ENCODE peak calls at places on chromosomes 2 and 18, in eight cellular contexts. One of them, this sample, is unnamed.

GRCh38 chr2:26035110-26035728 is 1.3 kb downstream of the RAB10 start:
- DNase-seq in uterus: no peak
- DNase-seq in T-cell: no peak
- DNase-seq in H4: no peak
- DNase-seq in dermis microvascular lymphatic vessel endothelial cell: no peak
- DNase-seq in hypothalamus: peak; percentile 31
- DNase-seq in cardiac septum: no peak
- DNase-seq in breast epithelium: no peak
- DNase-seq in this sample: no peak

GRCh38 chr2:131055169-131056065 is 37.8 kb downstream of the FAM168B start:
- DNase-seq in hypothalamus: peak; percentile 42
- DNase-seq in cardiac septum: no peak
- DNase-seq in uterus: no peak
- DNase-seq in H4: no peak
- DNase-seq in dermis microvascular lymphatic vessel endothelial cell: no peak
- DNase-seq in T-cell: no peak
- DNase-seq in breast epithelium: no peak
- DNase-seq in this sample: no peak

GRCh38 chr2:37472959-37473358 is 128.5 kb downstream of the QPCT start:
- DNase-seq in T-cell: no peak
- DNase-seq in cardiac septum: no peak
- DNase-seq in dermis microvascular lymphatic vessel endothelial cell: no peak
- DNase-seq in H4: peak; percentile 15
- DNase-seq in uterus: no peak
- DNase-seq in hypothalamus: no peak
- DNase-seq in breast epithelium: peak; percentile 29
- DNase-seq in this sample: no peak

GRCh38 chr2:9739508-9739907 is 103.8 kb upstream of the TAF1B start:
- DNase-seq in hypothalamus: no peak
- DNase-seq in H4: no peak
- DNase-seq in T-cell: peak; percentile 55
- DNase-seq in uterus: peak; percentile 52
- DNase-seq in cardiac septum: peak; percentile 89
- DNase-seq in breast epithelium: no peak
- DNase-seq in dermis microvascular lymphatic vessel endothelial cell: no peak
- DNase-seq in this sample: no peak

GRCh38 chr2:233466991-233467603 is 99.5 kb downstream of the USP40 start:
- DNase-seq in dermis microvascular lymphatic vessel endothelial cell: no peak
- DNase-seq in cardiac septum: no peak
- DNase-seq in hypothalamus: peak; percentile 37
- DNase-seq in breast epithelium: no peak
- DNase-seq in T-cell: no peak
- DNase-seq in H4: no peak
- DNase-seq in uterus: no peak
- DNase-seq in this sample: peak; percentile 5

GRCh38 chr18:36493349-36494281 is 196.1 kb downstream of the FHOD3 start:
- DNase-seq in breast epithelium: no peak
- DNase-seq in cardiac septum: no peak
- DNase-seq in T-cell: no peak
- DNase-seq in dermis microvascular lymphatic vessel endothelial cell: no peak
- DNase-seq in hypothalamus: no peak
- DNase-seq in uterus: no peak
- DNase-seq in H4: no peak
- DNase-seq in this sample: no peak

GRCh38 chr2:235896061-235896460 is 272.1 kb downstream of the GBX2 start:
- DNase-seq in cardiac septum: no peak
- DNase-seq in dermis microvascular lymphatic vessel endothelial cell: no peak
- DNase-seq in breast epithelium: no peak
- DNase-seq in T-cell: no peak
- DNase-seq in H4: no peak
- DNase-seq in hypothalamus: no peak
- DNase-seq in uterus: no peak
- DNase-seq in this sample: no peak

GRCh38 chr18:21289843-21290242 is 47.8 kb downstream of the GREB1L start:
- DNase-seq in cardiac septum: no peak
- DNase-seq in hypothalamus: no peak
- DNase-seq in dermis microvascular lymphatic vessel endothelial cell: no peak
- DNase-seq in breast epithelium: no peak
- DNase-seq in T-cell: no peak
- DNase-seq in uterus: no peak
- DNase-seq in H4: no peak
- DNase-seq in this sample: no peak

GRCh38 chr2:60413819-60414178 is 139.7 kb downstream of the BCL11A start:
- DNase-seq in H4: no peak
- DNase-seq in dermis microvascular lymphatic vessel endothelial cell: no peak
- DNase-seq in T-cell: no peak
- DNase-seq in uterus: no peak
- DNase-seq in cardiac septum: no peak
- DNase-seq in hypothalamus: no peak
- DNase-seq in breast epithelium: no peak
- DNase-seq in this sample: no peak

GRCh38 chr2:108919571-108920373 is 69.2 kb downstream of the EDAR start:
- DNase-seq in cardiac septum: peak; percentile 66
- DNase-seq in uterus: no peak
- DNase-seq in dermis microvascular lymphatic vessel endothelial cell: no peak
- DNase-seq in breast epithelium: peak; percentile 9
- DNase-seq in H4: no peak
- DNase-seq in T-cell: no peak
- DNase-seq in hypothalamus: no peak
- DNase-seq in this sample: no peak

GRCh38 chr2:55311444-55311870 is 42.4 kb upstream of the MTIF2 start:
- DNase-seq in cardiac septum: no peak
- DNase-seq in uterus: no peak
- DNase-seq in hypothalamus: no peak
- DNase-seq in dermis microvascular lymphatic vessel endothelial cell: no peak
- DNase-seq in T-cell: no peak
- DNase-seq in breast epithelium: no peak
- DNase-seq in H4: no peak
- DNase-seq in this sample: no peak

GRCh38 chr2:205405194-205405593 is 277.1 kb upstream of the NRP2 start:
- DNase-seq in uterus: no peak
- DNase-seq in hypothalamus: no peak
- DNase-seq in cardiac septum: no peak
- DNase-seq in T-cell: no peak
- DNase-seq in dermis microvascular lymphatic vessel endothelial cell: no peak
- DNase-seq in breast epithelium: no peak
- DNase-seq in H4: no peak
- DNase-seq in this sample: no peak

GRCh38 chr2:109448946-109449788 is 164.6 kb downstream of the SEPTIN10 start:
- DNase-seq in H4: peak; percentile 85
- DNase-seq in hypothalamus: no peak
- DNase-seq in dermis microvascular lymphatic vessel endothelial cell: no peak
- DNase-seq in cardiac septum: no peak
- DNase-seq in uterus: peak; percentile 14
- DNase-seq in breast epithelium: peak; percentile 82
- DNase-seq in T-cell: no peak
- DNase-seq in this sample: no peak

GRCh38 chr18:2901405-2901989 is 54.7 kb downstream of the EMILIN2 start:
- DNase-seq in cardiac septum: peak; percentile 76
- DNase-seq in dermis microvascular lymphatic vessel endothelial cell: no peak
- DNase-seq in H4: no peak
- DNase-seq in hypothalamus: no peak
- DNase-seq in uterus: peak; percentile 73
- DNase-seq in breast epithelium: no peak
- DNase-seq in T-cell: no peak
- DNase-seq in this sample: no peak

GRCh38 chr2:27282892-27283291 is 663 bp downstream of the TRIM54 start:
- DNase-seq in T-cell: no peak
- DNase-seq in hypothalamus: no peak
- DNase-seq in cardiac septum: no peak
- DNase-seq in breast epithelium: no peak
- DNase-seq in uterus: no peak
- DNase-seq in H4: peak; percentile 31
- DNase-seq in dermis microvascular lymphatic vessel endothelial cell: no peak
- DNase-seq in this sample: no peak

GRCh38 chr2:152033146-152033545 is 65.7 kb downstream of the CACNB4 start:
- DNase-seq in hypothalamus: no peak
- DNase-seq in cardiac septum: no peak
- DNase-seq in breast epithelium: no peak
- DNase-seq in H4: no peak
- DNase-seq in T-cell: no peak
- DNase-seq in uterus: no peak
- DNase-seq in dermis microvascular lymphatic vessel endothelial cell: no peak
- DNase-seq in this sample: no peak

GRCh38 chr2:197210450-197210849 is 100.1 kb downstream of the ANKRD44 start:
- DNase-seq in dermis microvascular lymphatic vessel endothelial cell: no peak
- DNase-seq in breast epithelium: no peak
- DNase-seq in hypothalamus: no peak
- DNase-seq in T-cell: no peak
- DNase-seq in uterus: no peak
- DNase-seq in H4: no peak
- DNase-seq in cardiac septum: no peak
- DNase-seq in this sample: no peak

GRCh38 chr2:129761569-129762021 is 217.9 kb upstream of the RAB6C start:
- DNase-seq in hypothalamus: no peak
- DNase-seq in dermis microvascular lymphatic vessel endothelial cell: no peak
- DNase-seq in uterus: no peak
- DNase-seq in cardiac septum: peak; percentile 61
- DNase-seq in T-cell: no peak
- DNase-seq in H4: no peak
- DNase-seq in breast epithelium: no peak
- DNase-seq in this sample: no peak

GRCh38 chr2:11676640-11677039 is 6.6 kb upstream of the NTSR2 start:
- DNase-seq in dermis microvascular lymphatic vessel endothelial cell: no peak
- DNase-seq in T-cell: no peak
- DNase-seq in breast epithelium: no peak
- DNase-seq in cardiac septum: no peak
- DNase-seq in H4: no peak
- DNase-seq in hypothalamus: no peak
- DNase-seq in uterus: peak; percentile 3
- DNase-seq in this sample: no peak

GRCh38 chr2:109487237-109487869 is 126.4 kb downstream of the SEPTIN10 start:
- DNase-seq in cardiac septum: no peak
- DNase-seq in hypothalamus: no peak
- DNase-seq in dermis microvascular lymphatic vessel endothelial cell: no peak
- DNase-seq in H4: peak; percentile 67
- DNase-seq in T-cell: no peak
- DNase-seq in uterus: no peak
- DNase-seq in breast epithelium: no peak
- DNase-seq in this sample: no peak

GRCh38 chr18:76691800-76692199 is 130.6 kb upstream of the ZNF236 start:
- DNase-seq in H4: no peak
- DNase-seq in T-cell: no peak
- DNase-seq in breast epithelium: no peak
- DNase-seq in uterus: no peak
- DNase-seq in cardiac septum: no peak
- DNase-seq in hypothalamus: no peak
- DNase-seq in dermis microvascular lymphatic vessel endothelial cell: no peak
- DNase-seq in this sample: no peak

GRCh38 chr2:219906114-219906693 is 278.8 kb downstream of the SLC4A3 start:
- DNase-seq in uterus: no peak
- DNase-seq in hypothalamus: no peak
- DNase-seq in breast epithelium: no peak
- DNase-seq in T-cell: no peak
- DNase-seq in H4: no peak
- DNase-seq in cardiac septum: no peak
- DNase-seq in dermis microvascular lymphatic vessel endothelial cell: no peak
- DNase-seq in this sample: no peak

GRCh38 chr2:69298261-69298660 is 88.8 kb downstream of the GFPT1 start:
- DNase-seq in T-cell: no peak
- DNase-seq in dermis microvascular lymphatic vessel endothelial cell: no peak
- DNase-seq in hypothalamus: no peak
- DNase-seq in H4: peak; percentile 81
- DNase-seq in uterus: no peak
- DNase-seq in breast epithelium: peak; percentile 55
- DNase-seq in cardiac septum: no peak
- DNase-seq in this sample: no peak

GRCh38 chr2:190679813-190680591 is 31.1 kb downstream of the NAB1 start:
- DNase-seq in T-cell: peak; percentile 65
- DNase-seq in dermis microvascular lymphatic vessel endothelial cell: no peak
- DNase-seq in hypothalamus: peak; percentile 49
- DNase-seq in cardiac septum: no peak
- DNase-seq in H4: peak; percentile 43
- DNase-seq in breast epithelium: peak; percentile 24
- DNase-seq in uterus: peak; percentile 22
- DNase-seq in this sample: no peak

GRCh38 chr2:85987266-85988178 is 98.7 kb upstream of the ST3GAL5 start:
- DNase-seq in cardiac septum: peak; percentile 72
- DNase-seq in hypothalamus: no peak
- DNase-seq in T-cell: no peak
- DNase-seq in H4: no peak
- DNase-seq in uterus: peak; percentile 57
- DNase-seq in dermis microvascular lymphatic vessel endothelial cell: no peak
- DNase-seq in breast epithelium: no peak
- DNase-seq in this sample: no peak

GRCh38 chr2:239517686-239518085 is 116.9 kb upstream of the HDAC4 start:
- DNase-seq in H4: no peak
- DNase-seq in cardiac septum: no peak
- DNase-seq in T-cell: no peak
- DNase-seq in uterus: no peak
- DNase-seq in dermis microvascular lymphatic vessel endothelial cell: no peak
- DNase-seq in hypothalamus: no peak
- DNase-seq in breast epithelium: no peak
- DNase-seq in this sample: no peak

GRCh38 chr2:120943403-120944034 is 207.9 kb downstream of the GLI2 start:
- DNase-seq in breast epithelium: no peak
- DNase-seq in cardiac septum: no peak
- DNase-seq in T-cell: no peak
- DNase-seq in hypothalamus: no peak
- DNase-seq in H4: no peak
- DNase-seq in dermis microvascular lymphatic vessel endothelial cell: no peak
- DNase-seq in uterus: no peak
- DNase-seq in this sample: no peak

GRCh38 chr2:203061346-203061745 is 46.7 kb downstream of the NBEAL1 start:
- DNase-seq in T-cell: no peak
- DNase-seq in hypothalamus: no peak
- DNase-seq in breast epithelium: no peak
- DNase-seq in dermis microvascular lymphatic vessel endothelial cell: no peak
- DNase-seq in uterus: no peak
- DNase-seq in H4: peak; percentile 10
- DNase-seq in cardiac septum: no peak
- DNase-seq in this sample: no peak

GRCh38 chr18:13464432-13465125 is 246.0 kb downstream of the LDLRAD4 start:
- DNase-seq in dermis microvascular lymphatic vessel endothelial cell: peak; percentile 92
- DNase-seq in uterus: no peak
- DNase-seq in hypothalamus: peak; percentile 37
- DNase-seq in H4: no peak
- DNase-seq in breast epithelium: peak; percentile 32
- DNase-seq in cardiac septum: peak; percentile 88
- DNase-seq in T-cell: peak; percentile 55
- DNase-seq in this sample: no peak

GRCh38 chr2:189580267-189580661 is 322 bp downstream of the SLC40A1 start:
- DNase-seq in hypothalamus: peak; percentile 47
- DNase-seq in H4: no peak
- DNase-seq in breast epithelium: no peak
- DNase-seq in T-cell: peak; percentile 4
- DNase-seq in dermis microvascular lymphatic vessel endothelial cell: no peak
- DNase-seq in uterus: peak; percentile 38
- DNase-seq in cardiac septum: no peak
- DNase-seq in this sample: no peak

GRCh38 chr2:65436169-65436824 is 3.9 kb upstream of the SPRED2 start:
- DNase-seq in breast epithelium: peak; percentile 87
- DNase-seq in T-cell: peak; percentile 12
- DNase-seq in cardiac septum: peak; percentile 95
- DNase-seq in uterus: peak; percentile 96
- DNase-seq in hypothalamus: peak; percentile 86
- DNase-seq in H4: peak; percentile 90
- DNase-seq in dermis microvascular lymphatic vessel endothelial cell: peak; percentile 49
- DNase-seq in this sample: peak; percentile 92

GRCh38 chr2:236628256-236628961 is 58.8 kb downstream of the ACKR3 start:
- DNase-seq in breast epithelium: no peak
- DNase-seq in uterus: no peak
- DNase-seq in cardiac septum: peak; percentile 43
- DNase-seq in T-cell: no peak
- DNase-seq in hypothalamus: no peak
- DNase-seq in H4: no peak
- DNase-seq in dermis microvascular lymphatic vessel endothelial cell: no peak
- DNase-seq in this sample: no peak

This sample was measured in tibial nerve.